ENCODE peak calls at places on chromosomes 1 and 21, in four cellular contexts. Z is MM.1S, I is lower lobe of right lung, Q is neural progenitor cell. N is an unnamed sample.

GRCh38 chr1:158998781-158999161 is 10.9 kb upstream of the IFI16 start:
- DNase-seq in Q (peak; percentile 67), I (peak; percentile 58), Z (peak; percentile 87), N (peak; percentile 79)

GRCh38 chr1:184634296-184634695 is 120.4 kb downstream of the EDEM3 start:
- DNase-seq in Z (no peak), I (no peak), Q (peak; percentile 36), N (no peak)

GRCh38 chr1:224548676-224549075 is 67.4 kb upstream of the CNIH3 start:
- DNase-seq in I (no peak), Q (no peak), Z (no peak), N (no peak)

GRCh38 chr1:231385118-231385748 is 36.9 kb downstream of the EGLN1 start:
- DNase-seq in I (no peak), Z (no peak), Q (no peak), N (no peak)

GRCh38 chr1:32321712-32322291 is 14.2 kb downstream of the MARCKSL1 start:
- DNase-seq in Z (no peak), Q (no peak), I (no peak), N (no peak)

GRCh38 chr21:41839387-41840000 is 39.6 kb downstream of the PRDM15 start:
- DNase-seq in Z (no peak), Q (no peak), I (no peak), N (no peak)

GRCh38 chr21:38263493-38263892 is 6.7 kb downstream of the KCNJ15 start:
- DNase-seq in Z (no peak), I (no peak), Q (no peak), N (no peak)

GRCh38 chr1:167923324-167924039 is 9.5 kb upstream of the ADCY10 start:
- DNase-seq in Q (no peak), Z (no peak), I (no peak), N (no peak)

GRCh38 chr1:185376288-185376687 is 59.2 kb upstream of the IVNS1ABP start:
- DNase-seq in Z (peak; percentile 34), I (no peak), Q (no peak), N (no peak)

GRCh38 chr1:218585565-218586184 is 240.5 kb downstream of the TGFB2 start:
- DNase-seq in I (no peak), Z (no peak), Q (peak; percentile 88), N (no peak)

GRCh38 chr1:85200367-85200869 is 398 bp downstream of the SYDE2 start:
- DNase-seq in Z (no peak), I (peak; percentile 67), Q (peak; percentile 73), N (peak; percentile 83)

GRCh38 chr1:209620484-209620879 is 31.7 kb downstream of the LAMB3 start:
- DNase-seq in Z (no peak), Q (no peak), I (no peak), N (no peak)

GRCh38 chr1:100671604-100672003 is 47.9 kb upstream of the VCAM1 start:
- DNase-seq in I (no peak), Q (no peak), Z (no peak), N (no peak)

GRCh38 chr1:202105571-202106339 is 17.0 kb upstream of the GPR37L1 start:
- DNase-seq in I (no peak), Q (peak; percentile 91), Z (no peak), N (no peak)

GRCh38 chr21:40139636-40140035 is 272.4 kb downstream of the PCP4 start:
- DNase-seq in Z (no peak), I (no peak), Q (no peak), N (no peak)

GRCh38 chr1:87706779-87707228 is 378.1 kb downstream of the LMO4 start:
- DNase-seq in Z (no peak), Q (no peak), I (no peak), N (no peak)

GRCh38 chr1:231629132-231629531 is 2.5 kb downstream of the DISC1 start:
- DNase-seq in Z (no peak), Q (no peak), I (no peak), N (no peak)

GRCh38 chr1:113003751-113004690 is 48.0 kb upstream of the SLC16A1 start:
- DNase-seq in Z (no peak), Q (no peak), I (no peak), N (no peak)

GRCh38 chr1:117928881-117929339 is 511 bp downstream of the GDAP2 start:
- DNase-seq in Z (peak; percentile 35), Q (peak; percentile 82), I (peak; percentile 78), N (no peak)

GRCh38 chr1:111730706-111731105 is 8.5 kb downstream of the INKA2 start:
- DNase-seq in Q (no peak), I (no peak), Z (no peak), N (no peak)

GRCh38 chr1:36203554-36204346 is 20.5 kb upstream of the THRAP3 start:
- DNase-seq in Z (no peak), I (peak; percentile 84), Q (peak; percentile 55), N (peak; percentile 82)

GRCh38 chr21:36538761-36539160 is 58.8 kb upstream of the CLDN14 start:
- DNase-seq in I (no peak), Z (no peak), Q (no peak), N (no peak)

GRCh38 chr1:240705584-240705983 is 93.6 kb upstream of the GREM2 start:
- DNase-seq in Z (no peak), Q (no peak), I (no peak), N (no peak)

GRCh38 chr1:246971322-246971721 is 36.5 kb downstream of the ZNF695 start:
- DNase-seq in Q (peak; percentile 62), Z (peak; percentile 53), I (peak; percentile 57), N (peak; percentile 66)

GRCh38 chr1:94272388-94272787 is 35.0 kb upstream of the ARHGAP29 start:
- DNase-seq in Q (no peak), I (no peak), Z (no peak), N (no peak)

GRCh38 chr1:26282694-26283019 is 2.8 kb downstream of the SH3BGRL3 start:
- DNase-seq in Q (no peak), I (no peak), Z (no peak), N (no peak)

GRCh38 chr1:77686784-77687518 is 4.5 kb upstream of the ZZZ3 start:
- DNase-seq in Z (no peak), I (peak; percentile 46), Q (peak; percentile 37), N (no peak)

GRCh38 chr1:32066489-32066873 is 6.3 kb upstream of the TMEM39B start:
- DNase-seq in I (peak; percentile 52), Z (peak; percentile 60), Q (no peak), N (no peak)

GRCh38 chr1:29981586-29982239 is 741.7 kb downstream of the MATN1 start:
- DNase-seq in I (no peak), Q (no peak), Z (no peak), N (no peak)

GRCh38 chr21:42301371-42302291 is 13.6 kb downstream of the TFF3 start:
- DNase-seq in Z (no peak), I (no peak), Q (no peak), N (peak; percentile 63)

GRCh38 chr1:30190481-30191153 is 532.8 kb downstream of the MATN1 start:
- DNase-seq in Q (no peak), I (no peak), Z (no peak), N (no peak)

GRCh38 chr1:9495854-9496374 is 43.4 kb upstream of the SLC25A33 start:
- DNase-seq in I (no peak), Q (no peak), Z (no peak), N (no peak)

GRCh38 chr1:115296981-115297380 is 41.1 kb downstream of the NGF start:
- DNase-seq in Q (no peak), I (no peak), Z (peak; percentile 73), N (no peak)

GRCh38 chr21:36664678-36665022 is 34.3 kb upstream of the SIM2 start:
- DNase-seq in I (no peak), Q (no peak), Z (no peak), N (no peak)

DNA sequence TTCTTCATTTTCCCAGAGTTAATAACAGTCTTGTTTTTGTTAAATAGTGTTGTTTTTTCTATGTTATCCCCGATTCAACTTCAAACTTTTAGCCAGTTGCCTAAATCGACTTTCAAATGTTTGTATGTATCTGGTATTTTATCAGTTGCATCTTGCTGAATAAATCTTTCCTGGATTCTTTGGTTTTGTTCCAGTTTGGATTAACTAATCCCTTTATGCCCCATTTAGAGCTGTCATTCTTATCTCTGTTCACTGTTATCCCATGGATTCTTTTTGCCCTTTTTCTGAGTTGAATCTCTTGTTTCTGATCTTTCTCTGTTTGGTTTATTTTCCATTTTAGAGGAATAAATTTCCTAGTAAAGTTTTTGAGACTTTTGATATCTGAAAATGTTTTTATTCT is 31.1 kb upstream of the PTCH2 start:
- DNase-seq in Z (no peak), Q (no peak), I (no peak), N (no peak)
- H3K9me3 ChIP-seq in Z (no peaks in the 10 kb centered on the region), Q (no peaks in the 10 kb centered on the region), I (no peaks in the 10 kb centered on the region), N (no peaks in the 10 kb centered on the region)

GRCh38 chr1:7813677-7814373 is 29.7 kb downstream of the PER3 start:
- DNase-seq in Q (no peak), I (no peak), Z (no peak), N (no peak)

GRCh38 chr1:7805460-7805859 is 21.4 kb downstream of the PER3 start:
- DNase-seq in I (no peak), Z (no peak), Q (no peak), N (no peak)

GRCh38 chr1:7808253-7808844 is 24.3 kb downstream of the PER3 start:
- DNase-seq in Z (peak; percentile 59), I (no peak), Q (peak; percentile 38), N (no peak)

GRCh38 chr1:7809742-7810141 is 25.7 kb downstream of the PER3 start:
- DNase-seq in Q (no peak), Z (no peak), I (no peak), N (no peak)

DNA sequence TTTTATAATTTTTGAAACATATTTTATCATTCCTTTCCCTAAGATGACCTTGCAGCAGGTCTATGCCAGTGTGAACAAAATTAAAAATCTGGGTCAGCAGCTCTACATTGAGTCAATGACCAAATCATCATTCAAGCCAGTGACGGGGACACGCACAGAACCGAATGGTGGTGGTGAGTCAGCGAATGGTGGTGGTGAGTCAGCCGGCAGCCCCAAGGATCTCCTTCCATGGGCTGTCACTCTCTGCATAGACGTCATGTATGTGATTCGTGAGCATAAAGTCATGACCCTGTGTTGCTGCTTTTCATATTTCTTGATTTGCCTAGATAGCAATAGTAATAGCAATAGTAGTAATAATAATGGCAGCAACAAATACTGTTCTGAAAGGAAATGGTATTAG is 26.3 kb downstream of the PER3 start:
- DNase-seq in I (no peak), Q (no peak), Z (no peak), N (no peak)
- H3K36me3 ChIP-seq in I (peaks cover 84% of the 10 kb centered on the region), Q (peaks cover 3% of the 10 kb centered on the region), Z (no peaks in the 10 kb centered on the region), N (peaks cover 11% of the 10 kb centered on the region)

GRCh38 chr1:2052096-2052569 is 1.9 kb downstream of the PRKCZ start:
- DNase-seq in Z (no peak), I (no peak), Q (no peak), N (no peak)
- H3K4me3 ChIP-seq in Z (no peak overlapping the region), I (peak overlapping the region; percentile 66), Q (no peak overlapping the region), N (no peak overlapping the region)

GRCh38 chr1:245467804-245468203 is 313.0 kb downstream of the KIF26B start:
- DNase-seq in I (no peak), Z (no peak), Q (no peak), N (no peak)
- H3K9me3 ChIP-seq in I (no peaks in the 10 kb centered on the region), Z (no peaks in the 10 kb centered on the region), Q (no peaks in the 10 kb centered on the region), N (no peaks in the 10 kb centered on the region)

N was measured in aorta.